ENCODE peak calls at places on chromosomes 3 and 15, in seven cellular contexts. N is transverse colon, K is A549, A is heart left ventricle, J is body of pancreas, M is suprapubic skin, P is IMR-90. Z is an unnamed sample.

GRCh38 chr3:48247401-48247807 is 6.5 kb downstream of the ZNF589 start:
- DNase-seq in N (no peak), K (no peak), A (no peak), J (no peak), M (no peak), P (no peak), Z (no peak)

GRCh38 chr3:187833799-187834578 is 88.7 kb upstream of the BCL6 start:
- DNase-seq in N (no peak), K (no peak), A (no peak), J (no peak), M (no peak), P (no peak), Z (peak)

GRCh38 chr3:111619833-111620232 is 24.7 kb upstream of the ZBED2 start:
- DNase-seq in N (no peak), K (no peak), A (no peak), J (no peak), M (no peak), P (peak), Z (no peak)

GRCh38 chr3:159726231-159726964 is 262.2 kb upstream of the IL12A start:
- DNase-seq in N (no peak), K (no peak), A (no peak), J (no peak), M (no peak), P (peak), Z (no peak)

GRCh38 chr15:70851889-70852288 is 2.1 kb downstream of the LARP6 start:
- DNase-seq in N (no peak), K (no peak), A (no peak), J (no peak), M (no peak), P (no peak), Z (no peak)

GRCh38 chr3:174168538-174169254 is 690.4 kb upstream of the NAALADL2 start:
- DNase-seq in N (no peak), K (no peak), A (no peak), J (no peak), M (no peak), P (no peak), Z (no peak)

GRCh38 chr3:129609591-129610169 is 3.2 kb upstream of the PLXND1 start:
- DNase-seq in N (no peak), K (no peak), A (no peak), J (no peak), M (no peak), P (peak), Z (no peak)

GRCh38 chr3:27483117-27484001 is 825 bp downstream of the SLC4A7 start:
- DNase-seq in N (peak), K (peak), A (peak), J (peak), M (peak), P (peak), Z (no peak)

GRCh38 chr15:33091983-33092688 is 102.4 kb downstream of the FMN1 start:
- DNase-seq in N (peak), K (no peak), A (no peak), J (no peak), M (no peak), P (peak), Z (no peak)

GRCh38 chr3:46874430-46874829 is 3.1 kb upstream of the PTH1R start:
- DNase-seq in N (no peak), K (no peak), A (peak), J (no peak), M (no peak), P (no peak), Z (no peak)

GRCh38 chr15:77753238-77753873 is 120.6 kb upstream of the LINGO1 start:
- DNase-seq in N (no peak), K (no peak), A (no peak), J (no peak), M (no peak), P (peak), Z (no peak)

GRCh38 chr3:27590437-27591320 is 106.5 kb upstream of the SLC4A7 start:
- DNase-seq in N (no peak), K (no peak), A (no peak), J (peak), M (no peak), P (peak), Z (no peak)

GRCh38 chr3:67704322-67704721 is 49.9 kb upstream of the SUCLG2 start:
- DNase-seq in N (no peak), K (no peak), A (no peak), J (no peak), M (no peak), P (no peak), Z (no peak)

GRCh38 chr3:190076601-190077444 is 43.9 kb downstream of the P3H2 start:
- DNase-seq in N (no peak), K (peak), A (no peak), J (peak), M (no peak), P (peak), Z (no peak)

GRCh38 chr3:183385698-183386590 is 42.5 kb downstream of the MCF2L2 start:
- DNase-seq in N (peak), K (peak), A (no peak), J (peak), M (no peak), P (peak), Z (no peak)

GRCh38 chr15:83323296-83323711 is 38.8 kb upstream of the BNC1 start:
- DNase-seq in N (no peak), K (peak), A (peak), J (peak), M (no peak), P (peak), Z (no peak)

GRCh38 chr3:105904251-105904650 is 35.4 kb upstream of the CBLB start:
- DNase-seq in N (no peak), K (no peak), A (no peak), J (no peak), M (no peak), P (peak), Z (no peak)

GRCh38 chr3:186939536-186939935 is 9.2 kb downstream of the ST6GAL1 start:
- DNase-seq in N (no peak), K (no peak), A (no peak), J (no peak), M (no peak), P (no peak), Z (no peak)

GRCh38 chr3:27673701-27674100 is 48.4 kb downstream of the EOMES start:
- DNase-seq in N (no peak), K (no peak), A (no peak), J (no peak), M (no peak), P (no peak), Z (no peak)

GRCh38 chr15:88791637-88792036 is 11.6 kb upstream of the ACAN start:
- DNase-seq in N (no peak), K (no peak), A (no peak), J (no peak), M (no peak), P (no peak), Z (no peak)

GRCh38 chr3:171086914-171087313 is 60.4 kb upstream of the SLC2A2 start:
- DNase-seq in N (no peak), K (no peak), A (no peak), J (no peak), M (no peak), P (no peak), Z (no peak)

GRCh38 chr3:123688241-123688747 is 103.4 kb upstream of the HACD2 start:
- DNase-seq in N (no peak), K (peak), A (no peak), J (peak), M (no peak), P (peak), Z (no peak)

GRCh38 chr3:2898591-2899353 is 211.4 kb downstream of the IL5RA start:
- DNase-seq in N (no peak), K (no peak), A (no peak), J (no peak), M (no peak), P (no peak), Z (no peak)

GRCh38 chr15:60766391-60767128 is 287.6 kb upstream of the ICE2 start:
- DNase-seq in N (no peak), K (no peak), A (no peak), J (no peak), M (no peak), P (no peak), Z (no peak)

GRCh38 chr15:100278596-100279380 is 63.0 kb downstream of the ADAMTS17 start:
- DNase-seq in N (no peak), K (no peak), A (no peak), J (no peak), M (no peak), P (no peak), Z (peak)

GRCh38 chr3:119443179-119443578 is 20.2 kb downstream of the TMEM39A start:
- DNase-seq in N (no peak), K (no peak), A (no peak), J (no peak), M (no peak), P (no peak), Z (no peak)

GRCh38 chr3:105401691-105402149 is 35.0 kb downstream of the ALCAM start:
- DNase-seq in N (no peak), K (no peak), A (no peak), J (no peak), M (no peak), P (peak), Z (no peak)

GRCh38 chr3:184260571-184261269 is 633 bp downstream of the CAMK2N2 start:
- DNase-seq in N (no peak), K (no peak), A (no peak), J (peak), M (no peak), P (no peak), Z (no peak)

GRCh38 chr15:95266481-95267061 is 1035.2 kb downstream of the MCTP2 start:
- DNase-seq in N (no peak), K (no peak), A (no peak), J (peak), M (no peak), P (peak), Z (no peak)

DNA sequence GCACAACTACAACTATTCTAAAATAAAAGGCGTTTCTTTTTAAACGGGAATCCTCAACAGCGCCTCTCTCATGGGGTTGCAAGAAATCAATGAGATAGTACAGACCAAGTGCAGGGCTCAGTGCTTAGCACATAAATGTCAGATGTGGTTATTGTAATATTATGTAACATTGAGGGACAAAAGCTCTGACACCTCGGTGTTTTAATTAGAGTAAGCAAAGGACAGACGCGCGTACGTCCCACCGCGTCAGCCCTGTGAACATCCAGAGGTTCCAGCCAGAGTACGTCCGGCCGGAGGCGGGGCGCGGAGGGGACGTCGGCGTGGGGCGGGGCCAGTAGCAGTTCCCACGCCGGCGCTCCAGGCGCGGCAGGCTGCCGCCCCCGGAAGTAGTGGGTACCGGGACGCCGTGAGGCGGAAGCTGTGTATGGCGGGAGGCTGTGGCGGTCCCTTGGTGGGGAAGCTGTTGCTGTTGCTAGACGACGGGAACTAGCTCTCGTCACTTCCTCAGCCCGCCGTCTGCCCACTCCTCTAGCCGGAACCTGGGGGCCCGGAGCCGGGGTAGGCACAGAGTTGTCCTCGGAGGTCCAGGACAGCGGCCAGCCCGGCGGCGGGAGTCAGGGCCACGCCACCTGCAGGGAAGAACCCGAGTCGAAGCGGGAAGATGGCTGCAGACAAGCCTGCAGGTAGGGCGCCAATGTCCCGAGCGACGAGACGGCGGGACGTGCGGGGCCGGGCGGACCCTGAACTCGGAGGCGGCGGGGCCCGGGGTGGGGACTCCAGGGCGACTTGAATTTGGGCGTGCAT is at the start of gene CNOT10:
- DNase-seq in N (peak), K (peak), A (peak), J (peak), M (peak), P (peak), Z (peak)
- TF ChIP-seq POLR2A in N (peak), K (peak), A (no peak), J (no peak), M (no peak), P (peak), Z (no peak)

GRCh38 chr3:128123231-128123537 is 428 bp downstream of the RUVBL1 start:
- DNase-seq in N (no peak), K (no peak), A (no peak), J (no peak), M (no peak), P (no peak), Z (no peak)
- TF ChIP-seq POLR2A in N (no peak), K (no peak), A (no peak), J (no peak), M (no peak), P (no peak), Z (no peak)

DNA sequence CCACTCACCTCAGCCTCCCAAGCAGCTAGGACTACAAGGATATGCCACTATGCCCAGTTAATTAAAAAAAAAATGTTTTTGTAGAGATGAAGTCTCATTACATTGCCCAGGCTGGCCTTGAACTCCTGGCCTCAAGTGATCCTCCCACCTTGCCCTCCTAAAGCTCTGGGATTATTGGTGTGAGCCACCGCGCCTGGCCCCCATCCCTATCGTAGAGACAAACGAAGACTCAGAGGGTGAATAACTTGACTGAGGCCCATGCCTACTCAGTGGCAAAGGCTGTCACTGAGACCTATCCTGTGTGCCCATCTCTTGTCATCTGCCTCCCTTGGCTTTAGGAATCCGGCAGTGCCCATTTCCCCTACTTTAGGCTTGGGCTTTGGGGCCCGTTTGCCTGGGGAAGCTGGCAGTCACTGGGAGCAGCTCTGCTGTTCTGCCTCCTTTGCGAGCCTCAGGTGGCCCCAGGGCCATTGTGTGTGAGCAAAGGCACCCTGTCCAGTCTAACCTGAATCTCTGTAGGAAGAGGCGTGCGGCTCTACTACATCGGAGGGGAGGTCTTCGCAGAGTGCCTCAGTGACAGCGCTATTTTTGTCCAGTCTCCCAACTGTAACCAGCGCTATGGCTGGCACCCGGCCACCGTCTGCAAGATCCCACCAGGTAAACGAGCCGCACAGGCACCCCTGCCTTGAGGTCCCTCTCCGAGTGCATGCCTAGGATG is 70.1 kb downstream of the AAGAB start:
- DNase-seq in N (no peak), K (no peak), A (no peak), J (no peak), M (peak), P (no peak), Z (no peak)
- TF ChIP-seq POLR2A in N (no peak), K (no peak), A (no peak), J (no peak), M (no peak), P (no peak), Z (no peak)

DNA sequence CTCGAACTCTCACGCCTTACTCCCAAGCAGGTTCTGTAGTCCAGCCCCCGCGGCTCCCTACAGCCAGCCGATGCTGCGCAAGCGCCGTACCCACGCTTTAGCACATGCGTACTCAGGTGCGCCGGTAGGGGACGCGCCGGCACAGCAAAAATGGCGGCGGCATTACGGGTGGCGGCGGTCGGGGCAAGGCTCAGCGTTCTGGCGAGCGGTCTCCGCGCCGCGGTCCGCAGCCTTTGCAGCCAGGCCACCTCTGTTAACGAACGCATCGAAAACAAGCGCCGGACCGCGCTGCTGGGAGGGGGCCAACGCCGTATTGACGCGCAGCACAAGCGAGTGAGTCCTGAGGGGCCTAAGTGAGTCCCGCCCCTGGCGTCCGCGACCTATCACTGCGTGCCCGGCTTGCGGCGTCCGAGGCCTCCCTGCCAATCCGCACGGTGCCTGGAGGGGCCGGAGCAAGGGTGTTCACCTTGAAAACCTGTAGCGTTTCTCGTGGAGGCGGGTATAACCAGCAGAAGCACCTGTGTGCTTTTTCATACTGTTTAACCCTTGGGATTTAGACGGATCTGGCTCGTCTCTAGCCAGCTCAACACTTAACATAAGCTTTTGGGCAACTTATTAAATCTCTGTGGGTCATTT is at the start of gene PCCB:
- DNase-seq in N (peak), K (peak), A (peak), J (peak), M (peak), P (peak), Z (peak)
- TF ChIP-seq POLR2A in N (peak), K (peak), A (no peak), J (peak), M (no peak), P (peak), Z (no peak)

GRCh38 chr15:26082069-26082832 is 219.1 kb upstream of the ATP10A start:
- DNase-seq in N (peak), K (peak), A (peak), J (peak), M (peak), P (peak), Z (peak)
- TF ChIP-seq POLR2A in N (peak), K (peak), A (no peak), J (peak), M (peak), P (no peak), Z (peak)

GRCh38 chr3:58085616-58086015 is 77.4 kb downstream of the FLNB start:
- DNase-seq in N (no peak), K (no peak), A (no peak), J (no peak), M (no peak), P (no peak), Z (no peak)
- TF ChIP-seq POLR2A in N (no peak), K (no peak), A (no peak), J (no peak), M (no peak), P (no peak), Z (no peak)

GRCh38 chr3:43105224-43105596 is 669 bp downstream of the POMGNT2 start:
- DNase-seq in N (no peak), K (no peak), A (peak), J (peak), M (no peak), P (no peak), Z (no peak)

GRCh38 chr3:43106293-43106628 is 382 bp upstream of the POMGNT2 start:
- DNase-seq in N (no peak), K (peak), A (no peak), J (no peak), M (no peak), P (no peak), Z (no peak)

GRCh38 chr3:43104039-43104438 is 1.8 kb downstream of the POMGNT2 start:
- DNase-seq in N (no peak), K (no peak), A (no peak), J (no peak), M (no peak), P (no peak), Z (no peak)

GRCh38 chr3:43104786-43105185 is 1.1 kb downstream of the POMGNT2 start:
- DNase-seq in N (no peak), K (no peak), A (no peak), J (no peak), M (no peak), P (no peak), Z (no peak)

GRCh38 chr3:43105597-43106292 is at the start of gene POMGNT2:
- DNase-seq in N (peak), K (peak), A (peak), J (peak), M (peak), P (peak), Z (no peak)
- TF ChIP-seq POLR2A in N (no peak), K (peak), A (no peak), J (peak), M (no peak), P (no peak), Z (no peak)

GRCh38 chr3:20482350-20482749 is 296.3 kb upstream of the SGO1 start:
- DNase-seq in N (no peak), K (no peak), A (no peak), J (no peak), M (no peak), P (no peak), Z (no peak)

GRCh38 chr3:20478407-20478806 is 292.4 kb upstream of the SGO1 start:
- DNase-seq in N (no peak), K (no peak), A (no peak), J (no peak), M (no peak), P (no peak), Z (no peak)

GRCh38 chr3:20484126-20484525 is 298.1 kb upstream of the SGO1 start:
- DNase-seq in N (no peak), K (no peak), A (no peak), J (no peak), M (no peak), P (no peak), Z (no peak)

DNA sequence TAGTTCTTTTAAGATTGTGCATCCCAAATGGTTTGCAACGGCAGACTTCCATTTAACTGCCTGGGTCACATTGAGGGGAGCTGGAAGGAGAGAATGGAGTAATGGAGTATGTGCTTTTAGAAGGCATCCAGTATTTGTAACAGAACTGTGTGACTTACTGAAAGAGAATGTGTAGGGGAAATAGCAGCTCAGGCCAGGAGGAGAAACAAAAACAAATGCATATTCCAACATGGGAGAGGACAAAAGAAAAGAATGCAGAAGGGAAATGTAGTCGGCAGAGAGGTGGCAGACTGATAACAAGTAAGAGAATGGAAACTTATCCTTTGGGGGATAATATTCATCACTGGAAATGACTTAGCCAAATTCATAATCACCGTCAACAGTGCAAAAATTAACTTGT is 294.8 kb upstream of the SGO1 start:
- DNase-seq in N (no peak), K (no peak), A (no peak), J (no peak), M (no peak), P (no peak), Z (no peak)
- TF ChIP-seq POLR2A in N (no peak), K (no peak), A (no peak), J (no peak), M (no peak), P (no peak), Z (no peak)